ENCODE peak calls at places on chromosomes 13 and 19, in eight cellular contexts. Z, E, N, A, U, O, D and J are unnamed samples.

GRCh38 chr13:110216403-110217041 is 90.4 kb downstream of the COL4A1 start:
- DNase-seq in D (no peak), O (no peak), U (no peak), E (no peak), N (no peak), A (no peak), Z (no peak), J (no peak)

GRCh38 chr13:108944760-108945159 is 315.3 kb downstream of the MYO16 start:
- DNase-seq in U (no peak), D (no peak), Z (no peak), E (no peak), N (no peak), O (no peak), A (no peak), J (no peak)

GRCh38 chr19:927707-928401 is 2.0 kb downstream of the ARID3A start:
- DNase-seq in D (no peak), U (no peak), E (no peak), N (no peak), A (no peak), Z (no peak), O (no peak), J (no peak)

GRCh38 chr19:46393456-46394397 is 19.6 kb downstream of the CCDC8 start:
- DNase-seq in U (no peak), A (no peak), O (no peak), D (no peak), E (peak), N (no peak), Z (no peak), J (no peak)

GRCh38 chr13:28476919-28477708 is 17.8 kb downstream of the FLT1 start:
- DNase-seq in Z (no peak), D (no peak), A (no peak), U (no peak), O (no peak), E (no peak), N (no peak), J (no peak)

GRCh38 chr19:11752244-11752736 is 13.5 kb upstream of the ZNF823 start:
- DNase-seq in O (no peak), N (no peak), A (no peak), D (no peak), Z (no peak), E (no peak), U (no peak), J (no peak)

GRCh38 chr19:49838816-49839588 is 12.0 kb upstream of the PTOV1 start:
- DNase-seq in Z (no peak), D (no peak), E (no peak), N (no peak), O (no peak), A (no peak), U (no peak), J (no peak)

GRCh38 chr19:47414469-47414868 is 4.9 kb downstream of the MEIS3 start:
- DNase-seq in D (no peak), N (no peak), U (no peak), O (no peak), Z (no peak), E (no peak), A (no peak), J (no peak)

GRCh38 chr19:45213031-45213430 is 32.2 kb downstream of the EXOC3L2 start:
- DNase-seq in U (no peak), O (no peak), E (no peak), N (no peak), A (no peak), Z (no peak), D (no peak), J (no peak)

GRCh38 chr19:3094638-3095374 is 644 bp downstream of the GNA11 start:
- DNase-seq in O (no peak), U (no peak), D (no peak), E (no peak), A (no peak), Z (no peak), N (no peak), J (no peak)

GRCh38 chr19:47595937-47596336 is 13.0 kb upstream of the BICRA start:
- DNase-seq in O (no peak), D (no peak), A (no peak), N (no peak), E (no peak), U (no peak), Z (no peak), J (no peak)

GRCh38 chr19:50051964-50052363 is 26.2 kb downstream of the ZNF473 start:
- DNase-seq in A (no peak), E (no peak), N (no peak), D (no peak), O (no peak), U (no peak), Z (no peak), J (no peak)

GRCh38 chr13:86585826-86586225 is 786.6 kb upstream of the SLITRK6 start:
- DNase-seq in A (no peak), E (peak), Z (no peak), U (no peak), O (peak), N (no peak), D (no peak), J (no peak)

GRCh38 chr19:1901940-1902404 is 3.2 kb upstream of the ADAT3 start:
- DNase-seq in N (no peak), E (peak), Z (no peak), U (no peak), A (no peak), D (no peak), O (peak), J (no peak)

GRCh38 chr13:54234607-54235006 is 1206.0 kb downstream of the OLFM4 start:
- DNase-seq in O (no peak), D (no peak), A (no peak), U (no peak), E (no peak), Z (no peak), N (no peak), J (no peak)

GRCh38 chr19:2337329-2337707 is 8.8 kb downstream of the SPPL2B start:
- DNase-seq in D (no peak), Z (no peak), E (no peak), O (no peak), U (no peak), A (no peak), N (no peak), J (no peak)

GRCh38 chr19:29858000-29858596 is 46.3 kb downstream of the CCNE1 start:
- DNase-seq in O (peak), D (no peak), Z (no peak), A (no peak), U (no peak), N (peak), E (peak), J (no peak)

GRCh38 chr19:34575206-34575605 is 93.6 kb downstream of the WTIP start:
- DNase-seq in Z (no peak), E (no peak), A (no peak), U (no peak), N (no peak), D (no peak), O (no peak), J (no peak)

GRCh38 chr13:97028441-97029299 is 34.4 kb upstream of the OXGR1 start:
- DNase-seq in U (peak), Z (no peak), O (peak), D (no peak), N (no peak), A (peak), E (no peak), J (peak)

GRCh38 chr19:46520616-46521015 is 24.9 kb upstream of the PNMA8B start:
- DNase-seq in D (no peak), O (no peak), Z (no peak), E (no peak), N (no peak), A (no peak), U (no peak), J (no peak)

GRCh38 chr13:66469745-66470144 is 760.4 kb downstream of the PCDH9 start:
- DNase-seq in E (no peak), O (no peak), Z (no peak), N (no peak), U (no peak), D (no peak), A (no peak), J (no peak)

GRCh38 chr13:113437408-113438010 is 15.8 kb downstream of the ADPRHL1 start:
- DNase-seq in U (no peak), N (no peak), Z (no peak), E (no peak), D (no peak), O (no peak), A (no peak), J (no peak)

GRCh38 chr19:38039966-38040365 is 133.0 kb downstream of the SIPA1L3 start:
- DNase-seq in A (no peak), Z (no peak), O (no peak), U (no peak), D (no peak), E (no peak), N (no peak), J (no peak)

GRCh38 chr13:95140502-95140901 is 160.7 kb downstream of the ABCC4 start:
- DNase-seq in E (no peak), N (no peak), O (no peak), D (no peak), A (no peak), Z (no peak), U (no peak), J (no peak)

GRCh38 chr13:21528616-21529015 is 69.5 kb upstream of the ZDHHC20 start:
- DNase-seq in O (no peak), A (no peak), E (no peak), U (no peak), N (no peak), D (no peak), Z (no peak), J (no peak)

GRCh38 chr13:109668433-109669233 is 117.8 kb downstream of the IRS2 start:
- DNase-seq in A (no peak), D (no peak), N (no peak), Z (no peak), E (no peak), O (no peak), U (no peak), J (no peak)

GRCh38 chr13:50715402-50716146 is 127.9 kb downstream of the DLEU7 start:
- DNase-seq in O (peak), Z (no peak), D (no peak), A (no peak), U (no peak), N (no peak), E (peak), J (no peak)

GRCh38 chr19:46404884-46405658 is 8.3 kb downstream of the CCDC8 start:
- DNase-seq in A (no peak), D (no peak), Z (no peak), E (no peak), O (no peak), N (no peak), U (no peak), J (no peak)

GRCh38 chr19:5006201-5006600 is 37.3 kb downstream of the KDM4B start:
- DNase-seq in Z (no peak), D (no peak), O (no peak), E (no peak), A (no peak), U (no peak), N (no peak), J (no peak)

GRCh38 chr19:3710265-3710812 is 2.2 kb downstream of the TJP3 start:
- DNase-seq in D (no peak), N (no peak), A (no peak), E (peak), O (peak), Z (no peak), U (peak), J (peak)

GRCh38 chr19:48719263-48720171 is at the start of gene MAMSTR:
- DNase-seq in O (no peak), U (no peak), D (no peak), E (no peak), A (no peak), N (no peak), Z (no peak), J (no peak)

GRCh38 chr19:29539131-29539530 is 13.3 kb downstream of the VSTM2B start:
- DNase-seq in A (no peak), O (no peak), Z (no peak), N (no peak), D (no peak), E (no peak), U (no peak), J (no peak)

GRCh38 chr19:16851031-16851712 is 22.0 kb downstream of the SIN3B start:
- DNase-seq in D (no peak), A (no peak), O (no peak), U (no peak), E (no peak), Z (no peak), N (no peak), J (no peak)

GRCh38 chr19:46537136-46538097 is 41.8 kb upstream of the PNMA8B start:
- DNase-seq in A (no peak), O (peak), N (no peak), U (no peak), Z (no peak), E (peak), D (no peak), J (no peak)

GRCh38 chr13:99218545-99218944 is 17.9 kb downstream of the UBAC2 start:
- DNase-seq in O (no peak), Z (no peak), U (no peak), E (no peak), D (no peak), N (no peak), A (no peak), J (no peak)

DNA sequence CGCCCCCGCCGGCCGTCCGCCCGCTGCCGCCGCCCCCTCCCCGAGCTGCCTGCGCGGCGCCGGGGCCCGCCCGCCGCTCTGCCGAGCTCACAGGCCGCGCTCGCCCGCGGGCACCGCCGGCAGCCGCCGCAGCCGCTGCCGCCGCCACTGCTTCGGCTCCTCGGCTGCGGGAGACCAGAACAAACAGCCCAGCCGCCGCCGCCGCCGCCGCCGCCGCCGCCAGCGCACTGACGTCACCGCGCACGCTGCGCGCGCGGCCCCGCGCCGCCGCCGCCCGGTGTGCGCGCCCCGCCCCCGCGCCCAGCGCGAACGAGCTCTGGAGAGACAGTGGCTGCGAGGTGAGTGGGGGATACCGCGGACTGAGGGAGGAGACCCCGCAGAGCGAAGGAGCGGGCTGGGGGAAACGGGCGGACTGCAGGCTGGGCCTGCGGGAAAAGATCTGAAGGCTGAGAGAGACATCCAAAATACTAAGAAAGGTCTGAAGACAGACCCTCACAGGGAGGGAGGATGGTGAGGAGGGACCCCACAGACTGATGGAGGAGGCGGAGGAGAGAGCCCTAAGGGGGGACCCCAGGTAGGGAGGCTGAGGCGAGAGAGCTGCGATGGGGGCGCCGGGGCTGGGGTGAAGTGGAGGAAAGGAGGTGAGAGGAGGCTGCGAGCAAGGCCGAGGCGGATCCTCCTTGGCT is at the start of gene BRD4:
- DNase-seq in D (no peak), E (peak), U (no peak), Z (no peak), O (peak), A (peak), N (peak), J (peak)
- TF ChIP-seq POLR2AphosphoS5 in D (no peak), E (peak), U (peak), Z (no peak), O (no peak), A (peak), N (no peak), J (peak)

DNA sequence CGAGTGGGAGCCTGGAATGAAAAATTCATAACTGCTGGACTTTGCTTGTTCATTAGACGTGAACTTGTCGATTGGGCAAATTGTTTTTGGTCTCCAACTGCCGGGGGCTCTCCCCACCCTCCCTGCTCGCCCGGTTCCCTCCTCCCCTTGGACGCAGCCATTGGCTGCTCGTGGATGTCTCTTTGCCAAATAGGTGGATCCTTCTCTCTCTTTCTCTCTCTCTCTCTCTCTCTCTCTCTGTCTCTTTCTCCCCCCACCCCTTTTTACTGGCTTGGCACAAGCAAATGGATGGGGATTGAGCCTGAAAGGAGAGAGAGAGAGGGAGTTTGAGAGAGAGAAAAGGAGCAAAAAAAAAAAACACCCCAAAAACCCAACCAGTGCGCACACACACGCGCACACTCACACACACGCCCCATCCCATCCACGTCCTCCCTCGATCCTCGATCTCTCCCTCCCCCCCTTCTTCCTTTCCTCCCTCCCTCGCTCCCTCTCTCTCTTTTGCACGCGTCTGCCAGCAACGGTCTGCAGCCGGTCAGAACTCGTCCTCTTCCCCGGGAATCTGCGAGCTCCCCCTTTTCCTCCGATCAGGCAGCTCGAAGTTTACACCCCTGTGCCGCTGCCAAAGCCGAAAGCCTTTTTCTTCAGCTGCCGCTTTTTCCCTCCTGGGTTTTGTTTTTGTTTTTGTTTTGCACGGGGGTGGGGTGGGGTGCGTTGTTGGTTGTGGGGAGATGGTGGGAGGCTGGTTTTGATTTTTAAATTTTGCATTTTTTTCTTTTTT is 27.8 kb downstream of the NFIX start:
- DNase-seq in E (peak), Z (no peak), U (no peak), A (no peak), D (no peak), N (no peak), O (peak), J (peak)
- TF ChIP-seq POLR2AphosphoS5 in E (peak), Z (no peak), U (no peak), A (no peak), D (no peak), N (no peak), O (peak), J (peak)

GRCh38 chr13:64488731-64489130 is 2741.4 kb downstream of the PCDH9 start:
- DNase-seq in U (no peak), N (no peak), O (no peak), E (no peak), D (no peak), A (no peak), Z (no peak), J (no peak)
- TF ChIP-seq POLR2AphosphoS5 in U (no peak), N (no peak), O (no peak), E (no peak), D (no peak), A (no peak), Z (no peak), J (no peak)

GRCh38 chr19:13102666-13103584 is at the start of gene LYL1:
- DNase-seq in Z (no peak), U (no peak), O (peak), D (no peak), N (peak), A (no peak), E (peak), J (no peak)
- TF ChIP-seq POLR2AphosphoS5 in Z (no peak), U (no peak), O (peak), D (no peak), N (no peak), A (peak), E (peak), J (no peak)

GRCh38 chr19:14107581-14108461 is 9.7 kb downstream of the PRKACA start:
- DNase-seq in E (no peak), O (no peak), U (no peak), D (no peak), Z (no peak), N (no peak), A (no peak), J (no peak)
- TF ChIP-seq POLR2AphosphoS5 in E (peak), O (no peak), U (no peak), D (no peak), Z (no peak), N (no peak), A (no peak), J (no peak)